ENCODE peak calls at places on chromosome 14, in nine cellular contexts. I, P, C, B, R, K, L, S and M are unnamed samples.
A peak's percentile ranks its signal among the peaks of the same experiment; 100 is the strongest.

GRCh38 chr14:96309907-96310330 is 53.2 kb downstream of the ATG2B start:
- DNase-seq in K (no peak), C (peak; percentile 17), P (no peak), R (no peak), I (no peak), S (no peak), L (no peak), B (no peak), M (no peak)

GRCh38 chr14:97053941-97054340 is 256.8 kb downstream of the VRK1 start:
- DNase-seq in B (no peak), I (no peak), R (no peak), P (no peak), K (no peak), L (no peak), C (no peak), S (no peak), M (no peak)

GRCh38 chr14:100425454-100425814 is 102.3 kb downstream of the SLC25A47 start:
- DNase-seq in C (no peak), S (no peak), L (no peak), K (no peak), P (no peak), B (no peak), I (no peak), R (no peak), M (no peak)

GRCh38 chr14:83741269-83741668 is 1788.7 kb upstream of the FLRT2 start:
- DNase-seq in B (no peak), C (no peak), L (no peak), I (no peak), K (no peak), S (no peak), P (no peak), R (no peak), M (no peak)

GRCh38 chr14:96098309-96098998 is 59.3 kb downstream of the C14orf132 start:
- DNase-seq in C (peak; percentile 78), P (peak; percentile 74), R (peak; percentile 5), L (peak; percentile 74), S (peak; percentile 71), I (no peak), K (peak; percentile 60), B (peak; percentile 60), M (peak; percentile 78)

GRCh38 chr14:67710209-67710608 is 8.5 kb downstream of the RDH12 start:
- DNase-seq in C (no peak), L (peak; percentile 16), B (no peak), P (no peak), R (no peak), K (no peak), I (no peak), S (peak; percentile 28), M (no peak)

GRCh38 chr14:96616168-96616681 is 114.0 kb downstream of the PAPOLA start:
- DNase-seq in L (no peak), B (no peak), K (no peak), R (no peak), S (no peak), C (no peak), P (no peak), I (no peak), M (no peak)

GRCh38 chr14:44961151-44961729 is 507 bp downstream of the KLHL28 start:
- DNase-seq in P (peak; percentile 80), R (peak; percentile 58), B (peak; percentile 48), I (peak; percentile 85), S (peak; percentile 65), K (no peak), C (peak; percentile 58), L (peak; percentile 37), M (peak; percentile 65)

GRCh38 chr14:30058401-30058800 is 130.8 kb upstream of the PRKD1 start:
- DNase-seq in B (no peak), R (no peak), K (no peak), L (no peak), I (no peak), S (peak; percentile 61), C (no peak), P (no peak), M (no peak)

GRCh38 chr14:81561084-81561775 is 27.6 kb upstream of the SEL1L start:
- DNase-seq in C (no peak), L (no peak), I (no peak), S (no peak), P (no peak), K (no peak), R (no peak), B (no peak), M (no peak)

GRCh38 chr14:102015045-102015685 is 50.8 kb downstream of the DYNC1H1 start:
- DNase-seq in I (no peak), P (no peak), L (no peak), S (peak; percentile 37), B (no peak), K (no peak), C (no peak), R (no peak), M (no peak)

GRCh38 chr14:37650356-37651037 is 55.1 kb downstream of the TTC6 start:
- DNase-seq in P (no peak), I (no peak), K (no peak), L (no peak), R (no peak), B (no peak), S (no peak), C (no peak), M (no peak)

GRCh38 chr14:68734231-68734732 is 58.6 kb downstream of the ZFP36L1 start:
- DNase-seq in K (no peak), L (no peak), P (no peak), R (peak; percentile 54), I (no peak), C (no peak), S (peak; percentile 11), B (peak; percentile 53), M (no peak)

GRCh38 chr14:50335389-50335788 is 23.3 kb downstream of the DMAC2L start:
- DNase-seq in K (no peak), I (peak; percentile 81), C (peak; percentile 95), B (no peak), S (peak; percentile 78), R (no peak), P (peak; percentile 93), L (peak; percentile 24), M (peak; percentile 48)

GRCh38 chr14:30204431-30204830 is 276.8 kb upstream of the PRKD1 start:
- DNase-seq in C (no peak), R (no peak), S (no peak), I (no peak), K (no peak), B (no peak), L (no peak), P (no peak), M (no peak)

GRCh38 chr14:32702571-32702970 is 236.1 kb upstream of the NPAS3 start:
- DNase-seq in P (no peak), S (peak; percentile 73), B (no peak), R (no peak), L (peak; percentile 1), K (no peak), C (peak; percentile 43), I (peak; percentile 86), M (peak; percentile 44)

GRCh38 chr14:48275301-48275700 is 599.9 kb upstream of the MDGA2 start:
- DNase-seq in S (no peak), B (no peak), C (peak; percentile 91), I (no peak), K (no peak), R (no peak), L (no peak), P (no peak), M (no peak)

GRCh38 chr14:92471919-92472318 is 41.7 kb upstream of the RIN3 start:
- DNase-seq in R (no peak), P (peak; percentile 14), C (no peak), I (no peak), B (no peak), S (peak; percentile 83), K (peak; percentile 90), L (peak; percentile 76), M (peak; percentile 72)

GRCh38 chr14:55851961-55852360 is 266.2 kb upstream of the PELI2 start:
- DNase-seq in L (no peak), R (no peak), K (no peak), S (no peak), C (no peak), I (no peak), B (no peak), P (no peak), M (no peak)

GRCh38 chr14:99540196-99541032 is 59.2 kb downstream of the CCNK start:
- DNase-seq in B (no peak), R (no peak), K (no peak), I (peak; percentile 70), C (no peak), L (no peak), S (no peak), P (no peak), M (no peak)

GRCh38 chr14:88612981-88613380 is 50.1 kb downstream of the ZC3H14 start:
- DNase-seq in K (no peak), I (no peak), C (no peak), B (no peak), S (no peak), P (peak; percentile 13), R (no peak), L (no peak), M (no peak)

GRCh38 chr14:21505009-21505553 is 6.1 kb downstream of the METTL3 start:
- DNase-seq in S (no peak), C (no peak), B (peak; percentile 45), I (no peak), L (no peak), P (no peak), R (peak; percentile 41), K (no peak), M (no peak)

GRCh38 chr14:39320318-39320717 is 86.6 kb downstream of the MIA2 start:
- DNase-seq in R (no peak), L (no peak), I (no peak), P (no peak), S (peak; percentile 43), K (no peak), C (no peak), B (no peak), M (peak; percentile 44)

GRCh38 chr14:33999771-34000291 is 49.0 kb upstream of the EGLN3 start:
- DNase-seq in R (no peak), L (no peak), I (no peak), S (no peak), K (no peak), B (no peak), C (no peak), P (no peak), M (no peak)

GRCh38 chr14:81449576-81449975 is 49.5 kb upstream of the STON2 start:
- DNase-seq in L (no peak), I (no peak), C (no peak), R (no peak), B (no peak), P (no peak), K (no peak), S (no peak), M (no peak)